ENCODE peak calls at places on chromosomes 5 and 9, in ten cellular contexts. K is RWPE2; L is pancreas; C is right lobe of liver; N is K562; F is Panc1; S is left lung; D is CD8-positive, alpha-beta T cell; B is heart right ventricle; Z is heart left ventricle. Q is an unnamed sample. For H3K27me3, the result is how much of the 10 kb centered on the place peaks cover.

GRCh38 chr9:112572416-112572815 is 85.8 kb downstream of the KIAA1958 start:
- ATAC-seq in C (no peak), K (no peak), D (no peak), L (no peak), F (no peak), S (no peak), N (peak), Z (no peak), B (no peak), Q (no peak)

GRCh38 chr9:15231788-15232635 is 75.0 kb downstream of the TTC39B start:
- ATAC-seq in B (no peak), K (no peak), L (no peak), F (no peak), D (no peak), Z (peak), N (peak), C (peak), S (peak), Q (no peak)

GRCh38 chr5:126414874-126415502 is 8.2 kb upstream of the GRAMD2B start:
- ATAC-seq in D (no peak), S (peak), B (peak), K (peak), Z (peak), C (peak), N (no peak), L (peak), F (no peak), Q (peak)

GRCh38 chr9:71459082-71459481 is 309.2 kb downstream of the CEMIP2 start:
- ATAC-seq in S (no peak), B (no peak), C (no peak), F (no peak), D (no peak), Z (no peak), K (no peak), N (no peak), L (no peak), Q (no peak)

GRCh38 chr9:78566948-78567675 is 270.2 kb downstream of the PSAT1 start:
- ATAC-seq in Z (no peak), S (no peak), K (peak), C (no peak), N (no peak), B (no peak), D (no peak), F (no peak), L (no peak), Q (no peak)

GRCh38 chr5:101364469-101364868 is 461.4 kb upstream of the ST8SIA4 start:
- ATAC-seq in K (no peak), N (no peak), B (no peak), F (no peak), Z (no peak), D (no peak), L (no peak), S (no peak), C (peak), Q (peak)

GRCh38 chr9:33101104-33101951 is 24.9 kb upstream of the SMU1 start:
- ATAC-seq in K (peak), C (peak), L (peak), S (peak), Z (peak), N (no peak), B (peak), F (peak), D (no peak), Q (peak)

GRCh38 chr5:24623018-24623417 is 21.8 kb downstream of the CDH10 start:
- ATAC-seq in S (no peak), C (no peak), L (no peak), Z (no peak), K (no peak), N (no peak), D (no peak), B (no peak), F (no peak), Q (no peak)

GRCh38 chr9:1530681-1531080 is 480.5 kb downstream of the DMRT2 start:
- ATAC-seq in D (no peak), N (no peak), L (no peak), C (no peak), B (no peak), Z (no peak), S (no peak), F (no peak), K (no peak), Q (no peak)

GRCh38 chr5:5037674-5038073 is 102.5 kb upstream of the ADAMTS16 start:
- ATAC-seq in F (no peak), L (no peak), K (no peak), B (no peak), D (no peak), N (no peak), S (no peak), Z (no peak), C (no peak), Q (no peak)

GRCh38 chr5:133995903-133996563 is 8.7 kb downstream of the VDAC1 start:
- ATAC-seq in K (no peak), Z (peak), L (peak), C (peak), D (no peak), B (peak), N (peak), F (no peak), S (no peak), Q (no peak)
- H3K4me3 ChIP-seq in K (no peak), Z (peak), L (no peak), C (no peak), D (no peak), B (peak), N (no peak), F (no peak), S (no peak), Q (no peak)

GRCh38 chr9:126629007-126629674 is 15.4 kb downstream of the LMX1B start:
- ATAC-seq in Z (no peak), L (no peak), N (no peak), F (no peak), C (no peak), K (no peak), D (no peak), S (no peak), B (no peak), Q (no peak)
- H3K27me3 ChIP-seq in Z (half or more), L (under half), N (under half), F (under half), C (half or more), K (half or more), D (under half), S (half or more), B (half or more), Q (half or more)

DNA sequence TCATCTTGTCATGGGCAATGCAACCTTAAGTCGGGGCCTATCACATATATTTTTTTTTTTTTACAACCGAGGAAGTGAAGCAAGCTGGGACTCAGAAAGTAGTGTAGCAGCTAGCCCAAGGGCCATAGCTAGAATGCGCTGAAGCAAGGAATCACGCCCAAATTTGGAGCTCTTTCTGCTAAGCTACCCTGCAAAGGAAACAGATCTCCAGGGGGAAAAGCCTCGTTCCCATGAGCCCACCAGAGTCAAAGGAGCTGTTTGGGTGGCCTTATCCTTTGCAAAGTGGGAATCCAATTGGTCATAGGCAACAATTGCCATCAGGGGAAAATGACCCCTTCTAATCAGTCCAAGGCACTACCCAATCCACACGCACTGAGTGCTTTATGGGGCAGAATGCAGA is 390.4 kb downstream of the EBF1 start:
- ATAC-seq in L (no peak), B (no peak), Z (no peak), N (no peak), K (no peak), C (no peak), S (no peak), F (no peak), D (no peak), Q (no peak)
- H3K4me3 ChIP-seq in L (no peak), B (no peak), Z (no peak), N (no peak), K (no peak), C (no peak), S (no peak), F (no peak), D (no peak), Q (no peak)

GRCh38 chr5:77651343-77651742 is 12.8 kb upstream of the OTP start:
- ATAC-seq in C (no peak), K (no peak), Z (no peak), S (no peak), F (no peak), B (no peak), N (no peak), D (no peak), L (no peak), Q (no peak)
- H3K27me3 ChIP-seq in C (under half), K (half or more), Z (half or more), S (under half), F (under half), B (half or more), N (under half), D (under half), L (under half), Q (under half)